ENCODE peak calls at places on chromosomes 16 and 17, in seven cellular contexts. V is IMR-90, B is neuronal stem cell, R is mesenchymal stem cell, A is H1, T is mesendoderm, S is trophoblast cell. X is an unnamed sample. For H3K4me1, the result is how much of the 10 kb centered on the place peaks cover.

GRCh38 chr16:86892509-86892908 is 314.2 kb downstream of the FOXL1 start:
- DNase-seq in A (no peak), T (no peak), V (peak), S (no peak), R (no peak), B (no peak), X (no peak)

GRCh38 chr16:4309833-4310266 is 6.0 kb upstream of the GLIS2 start:
- DNase-seq in B (no peak), T (peak), A (peak), S (peak), R (peak), V (peak), X (peak)

GRCh38 chr17:34633351-34633750 is 54.0 kb downstream of the TMEM132E start:
- DNase-seq in V (no peak), B (no peak), S (no peak), R (no peak), A (no peak), T (peak), X (peak)

GRCh38 chr17:13531701-13532100 is 70.0 kb downstream of the HS3ST3A1 start:
- DNase-seq in A (no peak), T (no peak), R (no peak), V (no peak), B (no peak), S (no peak), X (no peak)

GRCh38 chr16:25730396-25730795 is 38.6 kb downstream of the HS3ST4 start:
- DNase-seq in T (no peak), B (no peak), S (no peak), A (no peak), R (no peak), V (no peak), X (no peak)

GRCh38 chr17:61007980-61008379 is 330.3 kb downstream of the BCAS3 start:
- DNase-seq in A (no peak), S (peak), R (peak), T (peak), B (no peak), V (no peak), X (peak)

GRCh38 chr16:83717814-83718213 is 90.0 kb upstream of the HSBP1 start:
- DNase-seq in R (peak), S (no peak), V (peak), A (no peak), T (peak), B (no peak), X (no peak)

GRCh38 chr16:84312783-84313382 is 18.2 kb downstream of the WFDC1 start:
- DNase-seq in S (no peak), B (no peak), V (no peak), R (no peak), A (peak), T (peak), X (peak)

GRCh38 chr16:55828680-55829079 is 4.2 kb downstream of the CES1 start:
- DNase-seq in V (no peak), S (no peak), B (no peak), R (no peak), T (no peak), A (no peak), X (no peak)

GRCh38 chr16:2473425-2473926 is 1.5 kb upstream of the TBC1D24 start:
- DNase-seq in R (no peak), A (no peak), S (peak), T (no peak), V (no peak), B (no peak), X (peak)

GRCh38 chr16:19948186-19949104 is 63.8 kb upstream of the GPRC5B start:
- DNase-seq in R (no peak), B (no peak), V (no peak), T (peak), A (peak), S (no peak), X (no peak)

GRCh38 chr17:58210922-58211321 is 8.1 kb downstream of the MKS1 start:
- DNase-seq in B (no peak), S (no peak), T (peak), V (no peak), R (no peak), A (no peak), X (no peak)

GRCh38 chr16:69179255-69180010 is 7.5 kb upstream of the SNTB2 start:
- DNase-seq in S (no peak), B (no peak), R (peak), A (no peak), T (no peak), V (peak), X (no peak)

GRCh38 chr17:29059281-29059680 is 16.3 kb downstream of the PIPOX start:
- DNase-seq in S (peak), R (peak), V (peak), T (no peak), B (no peak), A (no peak), X (no peak)

GRCh38 chr16:65070831-65071230 is 51.0 kb downstream of the CDH11 start:
- DNase-seq in A (peak), B (peak), S (peak), R (peak), V (peak), T (peak), X (peak)

GRCh38 chr17:82698974-82699442 is 510 bp upstream of the RAB40B start:
- DNase-seq in V (no peak), R (no peak), S (peak), B (peak), A (no peak), T (no peak), X (no peak)

GRCh38 chr17:64155751-64156544 is 26.0 kb upstream of the ERN1 start:
- DNase-seq in B (no peak), T (no peak), A (no peak), S (no peak), R (peak), V (peak), X (no peak)

GRCh38 chr16:88309174-88309904 is 73.4 kb upstream of the ZNF469 start:
- DNase-seq in B (no peak), R (no peak), T (no peak), A (no peak), V (no peak), S (no peak), X (no peak)

GRCh38 chr16:813204-813915 is 12.8 kb upstream of the GNG13 start:
- DNase-seq in A (no peak), T (peak), B (peak), V (peak), S (peak), R (peak), X (peak)

GRCh38 chr17:57121308-57122042 is 36.4 kb downstream of the AKAP1 start:
- DNase-seq in V (peak), T (peak), S (peak), B (peak), R (peak), A (no peak), X (peak)

GRCh38 chr17:74020522-74020921 is 183.0 kb upstream of the RPL38 start:
- DNase-seq in V (no peak), T (no peak), S (no peak), B (no peak), R (no peak), A (no peak), X (no peak)

GRCh38 chr16:63925221-63925620 is 1196.6 kb downstream of the CDH11 start:
- DNase-seq in S (no peak), A (no peak), V (no peak), T (no peak), B (no peak), R (no peak), X (no peak)

GRCh38 chr16:48609453-48610023 is 442 bp downstream of the N4BP1 start:
- DNase-seq in S (peak), T (peak), A (no peak), B (no peak), V (peak), R (peak), X (peak)

GRCh38 chr17:16407911-16408588 is 7.3 kb upstream of the TRPV2 start:
- DNase-seq in V (peak), R (peak), A (no peak), S (peak), T (no peak), B (no peak), X (peak)

GRCh38 chr16:1357906-1358566 is 6.3 kb downstream of the GNPTG start:
- DNase-seq in V (peak), B (no peak), A (no peak), R (no peak), S (peak), T (no peak), X (no peak)

GRCh38 chr17:16439303-16439791 is 24.0 kb downstream of the TRPV2 start:
- DNase-seq in V (no peak), R (peak), A (no peak), T (no peak), B (no peak), S (peak), X (no peak)

GRCh38 chr16:70470927-70471341 is 16.5 kb downstream of the FCSK start:
- DNase-seq in A (no peak), R (peak), S (peak), V (peak), B (peak), T (peak), X (peak)

GRCh38 chr16:29651950-29652349 is 11.1 kb upstream of the SPN start:
- DNase-seq in B (no peak), S (no peak), V (no peak), T (no peak), R (no peak), A (no peak), X (no peak)

DNA sequence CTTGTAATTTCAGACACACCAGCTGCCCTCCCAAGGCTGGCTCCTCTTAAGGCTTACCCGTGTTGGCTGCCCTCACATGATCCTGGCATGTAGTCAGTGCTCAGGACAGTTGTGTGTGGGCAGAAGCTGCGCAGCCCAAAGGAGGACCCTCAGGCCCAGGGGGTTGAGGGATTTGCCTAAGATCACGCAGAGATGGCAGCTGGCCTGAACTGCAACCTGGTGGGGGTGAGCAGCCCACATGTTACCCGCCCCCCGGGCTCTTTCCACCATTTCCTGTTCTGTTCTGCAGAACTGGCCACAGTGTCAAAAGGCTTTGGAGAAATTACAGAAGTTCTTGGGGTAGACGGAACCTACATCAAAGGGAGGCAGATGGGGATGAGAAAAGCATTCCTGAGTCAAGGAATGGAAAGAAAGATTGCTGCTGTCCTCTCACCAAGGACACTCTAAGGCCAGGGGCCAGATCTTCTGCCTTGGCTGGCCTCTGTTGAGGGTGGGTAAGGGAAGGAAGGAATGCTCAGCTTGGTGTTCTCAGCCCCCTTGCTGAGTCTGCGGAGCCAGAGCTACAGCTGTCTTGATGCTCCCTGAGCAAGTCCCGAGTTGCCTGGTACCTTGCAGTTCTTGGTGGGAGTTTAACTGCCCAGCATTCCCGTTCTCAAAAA is 53.0 kb downstream of the EPN2 start:
- DNase-seq in T (peak), B (no peak), R (no peak), S (no peak), V (no peak), A (no peak), X (no peak)
- H4K8ac ChIP-seq in T (no peak), B (no peak), R (no peak), S (no peak), V (no peak), A (no peak), X (no peak)

GRCh38 chr17:71639865-71640264 is 481.0 kb upstream of the SOX9 start:
- DNase-seq in R (no peak), V (no peak), S (no peak), T (no peak), A (no peak), B (no peak), X (no peak)
- H3K4me1 ChIP-seq in R (under half), V (under half), S (under half), T (under half), A (under half), B (under half), X (under half)

DNA sequence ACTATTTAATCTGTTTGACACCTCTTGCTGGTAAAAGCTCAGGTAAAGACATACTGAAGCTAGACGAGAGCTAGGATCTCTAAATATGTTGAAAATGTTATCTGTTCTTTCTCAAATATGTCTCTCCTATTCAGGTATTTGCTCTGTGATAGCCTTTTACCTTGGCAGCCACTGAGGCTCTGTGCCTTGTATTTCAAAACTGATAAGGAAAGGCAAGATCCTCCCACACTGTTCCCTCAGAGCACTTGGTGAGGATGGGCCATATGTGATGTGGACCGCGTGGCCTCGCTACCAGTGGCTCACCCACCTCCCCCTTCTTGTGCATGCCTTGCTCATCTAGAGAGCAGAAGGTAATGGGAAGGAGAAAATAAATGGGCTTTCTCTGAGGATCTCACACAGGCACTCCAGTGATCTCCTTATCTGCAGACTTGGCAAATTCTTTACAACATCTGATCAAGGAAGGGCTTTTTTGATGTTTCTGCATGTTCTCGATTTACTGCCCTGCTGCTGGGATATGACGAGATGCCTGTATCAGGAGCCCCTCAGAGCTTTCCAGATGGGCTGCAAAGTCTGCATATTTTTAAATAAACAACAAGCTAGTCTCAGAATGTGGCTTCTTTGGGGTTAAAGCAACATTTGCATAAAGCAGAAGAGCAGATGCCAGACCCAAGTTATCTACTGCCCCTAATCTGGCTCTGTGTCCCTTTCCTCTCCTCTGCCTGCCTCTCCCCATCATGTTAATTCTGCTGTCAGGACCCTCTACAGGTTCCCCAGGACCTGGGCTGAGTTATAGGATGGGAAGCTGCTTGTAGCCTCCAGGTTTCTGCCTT is 16.9 kb downstream of the HOXB1 start:
- DNase-seq in B (no peak), R (no peak), T (peak), A (no peak), S (peak), V (no peak), X (no peak)
- H4K8ac ChIP-seq in B (no peak), R (no peak), T (no peak), A (no peak), S (no peak), V (no peak), X (no peak)

GRCh38 chr17:76535788-76536510 is 1.6 kb downstream of the CYGB start:
- DNase-seq in R (no peak), V (no peak), S (no peak), A (no peak), B (no peak), T (no peak), X (no peak)

GRCh38 chr17:76536511-76537287 is 810 bp downstream of the CYGB start:
- DNase-seq in T (no peak), B (no peak), V (no peak), R (no peak), A (no peak), S (no peak), X (no peak)

GRCh38 chr17:76537578-76538280 is at the start of gene CYGB:
- DNase-seq in A (no peak), T (peak), R (peak), B (no peak), S (peak), V (no peak), X (no peak)

GRCh38 chr17:76537288-76537577 is 276 bp downstream of the CYGB start:
- DNase-seq in V (peak), R (no peak), S (peak), B (no peak), A (no peak), T (peak), X (peak)

DNA sequence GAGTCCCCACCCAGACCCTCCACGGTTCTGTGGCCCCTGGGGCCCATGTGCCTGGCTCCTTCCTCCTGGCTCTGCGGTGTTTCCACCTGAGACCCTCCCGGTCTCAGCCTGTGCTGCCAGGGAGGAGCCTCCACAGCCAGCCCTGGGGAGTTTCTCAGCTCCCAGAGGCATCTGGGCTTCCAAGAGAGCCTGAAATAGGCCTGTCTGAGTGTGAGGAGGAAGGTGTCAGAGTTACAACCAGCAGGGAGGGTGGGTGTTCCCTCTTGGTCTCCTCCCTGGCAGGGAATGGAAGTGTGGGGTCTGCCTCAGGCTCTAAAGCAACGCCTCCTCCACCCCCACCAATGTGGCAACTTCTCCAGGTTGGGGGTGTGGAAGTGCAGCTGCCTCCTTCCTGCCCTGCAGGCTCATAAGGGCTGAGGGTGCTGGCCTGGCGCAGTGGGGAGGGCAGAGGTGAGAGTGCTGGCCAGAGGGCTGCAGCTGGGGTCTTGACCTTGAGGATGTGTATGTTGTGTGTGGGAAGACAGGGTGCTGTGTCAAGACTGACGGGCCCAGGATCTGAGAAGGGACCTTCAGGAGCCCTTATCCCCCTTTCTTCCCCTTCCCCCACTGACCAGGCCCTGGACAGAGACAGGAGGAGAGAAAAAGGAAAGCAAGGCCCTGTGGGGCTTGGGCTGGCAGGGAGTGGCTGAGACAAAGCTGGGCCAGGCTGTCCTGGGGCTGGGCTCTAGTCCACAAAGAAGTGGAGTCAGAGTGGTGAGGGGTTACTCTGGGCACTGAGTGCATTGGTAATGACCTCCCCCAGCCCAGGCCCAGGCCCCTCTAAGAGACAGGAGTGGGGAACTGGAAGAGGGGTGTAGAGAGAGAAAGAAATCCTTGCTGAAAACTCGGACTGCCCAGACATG is 2.4 kb downstream of the CYGB start:
- DNase-seq in V (no peak), T (peak), S (peak), A (no peak), R (no peak), B (no peak), X (no peak)
- H3K4me1 ChIP-seq in V (under half), T (under half), S (under half), A (under half), R (under half), B (under half), X (under half)

GRCh38 chr16:21689107-21689506 is 25.3 kb downstream of the OTOA start:
- DNase-seq in S (no peak), R (no peak), A (no peak), B (no peak), T (no peak), V (no peak), X (no peak)

GRCh38 chr16:21684199-21684598 is 20.4 kb downstream of the OTOA start:
- DNase-seq in B (no peak), R (no peak), T (peak), V (no peak), S (no peak), A (no peak), X (peak)

GRCh38 chr16:21685034-21685455 is 21.3 kb downstream of the OTOA start:
- DNase-seq in B (peak), T (peak), S (no peak), V (no peak), R (no peak), A (no peak), X (peak)

GRCh38 chr16:21683184-21683583 is 19.4 kb downstream of the OTOA start:
- DNase-seq in A (no peak), B (no peak), R (no peak), S (no peak), T (no peak), V (no peak), X (no peak)
- H4K8ac ChIP-seq in A (no peak), B (no peak), R (no peak), S (no peak), T (no peak), V (no peak), X (no peak)

GRCh38 chr16:89378947-89379771 is 111.2 kb downstream of the ANKRD11 start:
- DNase-seq in R (no peak), A (no peak), T (no peak), V (no peak), B (no peak), S (no peak), X (no peak)
- H3K4me1 ChIP-seq in R (under half), A (under half), T (under half), V (under half), B (under half), S (under half), X (under half)

DNA sequence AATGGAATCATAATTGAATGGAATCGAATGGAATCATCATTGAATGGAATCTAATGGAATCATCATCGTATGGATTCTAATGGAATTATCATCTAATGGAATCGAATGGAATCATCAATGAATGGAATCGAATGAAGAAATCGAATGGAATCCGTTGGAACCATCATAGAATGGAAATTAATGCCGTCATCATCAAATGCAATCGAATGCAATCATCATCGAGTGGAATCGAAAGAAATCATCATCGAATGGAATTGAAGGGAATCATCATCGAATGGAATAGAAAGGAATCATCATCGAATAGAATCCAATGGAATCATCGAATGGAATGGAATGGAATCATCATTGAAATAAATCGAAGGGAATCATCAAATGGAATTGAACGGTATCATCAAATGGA is 217.2 kb downstream of the SHCBP1 start:
- DNase-seq in A (no peak), T (no peak), S (no peak), V (no peak), B (no peak), R (no peak), X (no peak)
- H4K8ac ChIP-seq in A (no peak), T (no peak), S (no peak), V (no peak), B (no peak), R (no peak), X (no peak)

GRCh38 chr17:21772321-21772720 is 80.0 kb downstream of the KCNJ18 start:
- DNase-seq in S (no peak), A (no peak), T (no peak), R (no peak), V (no peak), B (no peak), X (no peak)
- H3K4me1 ChIP-seq in S (under half), A (under half), T (under half), R (under half), V (under half), B (under half), X (under half)